ENCODE peak calls at places on chromosomes 6 and 20, in six cellular contexts. L, B, Z, E, P and H are unnamed samples.

GRCh38 chr6:75991941-75992340 is 80.5 kb downstream of the IMPG1 start:
- DNase-seq in E (no peak), P (no peak), B (no peak), Z (peak; percentile 20), L (no peak), H (no peak)

GRCh38 chr6:116616757-116617093 is 446 bp downstream of the RSPH4A start:
- DNase-seq in L (peak; percentile 7), P (peak; percentile 13), B (no peak), E (no peak), Z (peak; percentile 49), H (no peak)

GRCh38 chr6:52416629-52417151 is 3.5 kb upstream of the EFHC1 start:
- DNase-seq in L (peak; percentile 46), B (peak; percentile 25), E (peak; percentile 63), P (peak; percentile 26), Z (peak; percentile 77), H (no peak)

GRCh38 chr20:19735446-19735845 is 22.6 kb upstream of the RIN2 start:
- DNase-seq in Z (no peak), L (no peak), B (no peak), E (peak; percentile 95), P (peak; percentile 71), H (no peak)

GRCh38 chr6:131840441-131840840 is 32.6 kb downstream of the ENPP1 start:
- DNase-seq in P (no peak), E (no peak), L (no peak), Z (no peak), B (no peak), H (no peak)

GRCh38 chr20:9270831-9271230 is 201.9 kb downstream of the PLCB4 start:
- DNase-seq in Z (no peak), B (no peak), P (no peak), E (no peak), L (no peak), H (no peak)

GRCh38 chr20:36467076-36467999 is 74.0 kb upstream of the MYL9 start:
- DNase-seq in B (peak; percentile 13), Z (no peak), E (peak; percentile 70), L (peak; percentile 56), P (peak; percentile 63), H (no peak)

GRCh38 chr6:111585241-111585968 is 20.3 kb downstream of the TRAF3IP2 start:
- DNase-seq in P (no peak), B (no peak), Z (no peak), E (no peak), L (no peak), H (no peak)

GRCh38 chr6:11944111-11944510 is 68.0 kb upstream of the HIVEP1 start:
- DNase-seq in P (no peak), E (no peak), B (no peak), Z (no peak), L (no peak), H (no peak)

GRCh38 chr20:18031888-18032509 is 25.7 kb downstream of the OVOL2 start:
- DNase-seq in P (no peak), B (no peak), L (no peak), Z (no peak), E (no peak), H (no peak)

GRCh38 chr6:165762876-165763275 is 99.8 kb upstream of the PDE10A start:
- DNase-seq in L (no peak), P (no peak), B (no peak), E (no peak), Z (no peak), H (no peak)

GRCh38 chr6:11276911-11277274 is 44.4 kb upstream of the NEDD9 start:
- DNase-seq in L (no peak), Z (no peak), P (no peak), E (no peak), B (no peak), H (no peak)

GRCh38 chr20:24507182-24507853 is 37.9 kb downstream of the SYNDIG1 start:
- DNase-seq in E (peak; percentile 85), P (no peak), L (no peak), Z (no peak), B (no peak), H (no peak)

GRCh38 chr6:20629509-20629908 is 95.3 kb downstream of the CDKAL1 start:
- DNase-seq in L (no peak), P (no peak), B (no peak), E (no peak), Z (peak; percentile 22), H (no peak)

GRCh38 chr6:11386726-11387125 is 150.8 kb upstream of the TMEM170B start:
- DNase-seq in Z (no peak), B (no peak), P (no peak), E (no peak), L (no peak), H (no peak)

GRCh38 chr6:83092756-83093399 is 25.4 kb downstream of the DOP1A start:
- DNase-seq in Z (no peak), B (no peak), L (no peak), E (peak; percentile 42), P (no peak), H (no peak)

GRCh38 chr6:111872521-111873177 is 603 bp downstream of the FYN start:
- DNase-seq in E (no peak), Z (no peak), B (peak; percentile 69), P (peak; percentile 43), L (peak; percentile 73), H (no peak)

GRCh38 chr6:134519456-134519855 is 201.5 kb upstream of the SGK1 start:
- DNase-seq in P (peak; percentile 46), B (no peak), L (peak; percentile 44), E (no peak), Z (no peak), H (no peak)

DNA sequence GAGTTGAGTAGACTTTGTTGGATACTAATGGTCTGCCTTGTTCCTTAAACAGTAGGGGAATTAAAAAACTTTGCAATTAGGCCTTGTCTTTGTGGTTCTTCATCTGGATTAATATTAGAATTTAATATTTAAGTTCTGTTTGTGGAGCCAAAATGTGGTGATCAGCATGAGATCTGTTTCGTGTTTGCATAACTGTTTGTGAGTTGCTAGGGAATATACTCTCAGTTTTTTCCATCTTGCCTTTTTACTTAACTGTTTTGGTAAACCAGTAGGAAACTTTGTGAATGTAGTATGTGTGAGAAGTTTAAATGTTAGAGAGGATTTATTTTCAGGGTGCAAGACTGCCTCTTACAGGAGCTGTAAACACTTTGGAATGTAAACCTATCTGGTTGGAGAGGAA is 35.6 kb downstream of the LRRC1 start:
- DNase-seq in L (no peak), P (no peak), Z (no peak), E (no peak), B (no peak), H (no peak)
- H3K4me1 ChIP-seq in L (no peaks in the 10 kb centered on the region), P (no peaks in the 10 kb centered on the region), Z (peaks cover 25% of the 10 kb centered on the region), E (peaks cover 52% of the 10 kb centered on the region), B (no peaks in the 10 kb centered on the region), H (no peaks in the 10 kb centered on the region)

GRCh38 chr20:58667975-58668374 is 16.9 kb downstream of the STX16 start:
- DNase-seq in Z (no peak), B (no peak), L (no peak), E (no peak), P (no peak), H (no peak)
- H3K36me3 ChIP-seq in Z (peaks cover 4% of the 10 kb centered on the region), B (peaks cover 46% of the 10 kb centered on the region), L (peaks cover 27% of the 10 kb centered on the region), E (peaks cover 15% of the 10 kb centered on the region), P (peaks cover 90% of the 10 kb centered on the region), H (peaks cover 66% of the 10 kb centered on the region)

DNA sequence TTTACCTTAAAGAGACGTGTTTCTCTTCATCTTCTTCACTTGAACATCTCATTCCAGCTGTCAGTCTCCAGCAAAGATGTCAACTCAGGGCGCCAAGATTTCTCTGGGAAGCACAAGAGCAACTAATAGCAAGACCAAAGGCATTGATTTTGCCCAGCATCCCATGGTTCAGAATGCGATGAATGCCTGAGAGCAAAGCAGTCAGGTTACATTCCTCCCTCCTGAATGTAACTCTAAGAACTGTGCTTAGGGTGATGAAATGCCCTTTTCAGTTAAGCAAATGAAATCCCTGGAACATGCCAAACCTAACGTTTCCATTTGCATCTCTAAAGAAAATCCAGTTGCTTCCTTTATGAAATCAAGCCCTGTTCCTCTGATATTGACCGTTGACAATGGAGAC is 224.0 kb upstream of the PLN start:
- DNase-seq in Z (peak; percentile 74), E (peak; percentile 49), P (no peak), L (no peak), B (no peak), H (peak; percentile 6)
- H3K4me1 ChIP-seq in Z (peaks cover 6% of the 10 kb centered on the region), E (no peaks in the 10 kb centered on the region), P (no peaks in the 10 kb centered on the region), L (no peaks in the 10 kb centered on the region), B (no peaks in the 10 kb centered on the region), H (no peaks in the 10 kb centered on the region)

DNA sequence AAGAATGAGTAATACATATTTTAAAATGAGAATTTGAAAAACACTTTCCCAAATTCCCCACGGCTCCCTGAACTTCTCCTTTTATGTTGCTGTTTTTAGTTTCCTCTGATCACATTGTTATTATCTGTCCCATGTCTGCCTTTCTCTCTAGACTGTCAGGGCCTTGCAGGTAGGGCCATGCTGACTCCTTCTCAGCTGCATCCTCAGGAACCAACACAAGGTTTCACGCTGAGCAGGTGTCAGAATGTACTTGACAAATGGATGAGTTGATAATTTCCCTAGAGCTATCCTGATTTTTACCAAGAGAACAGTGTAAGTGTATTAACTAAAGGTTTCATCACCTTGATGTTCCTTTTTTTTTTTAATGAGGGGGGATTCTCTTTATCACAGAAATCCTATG is 337.8 kb downstream of the SYNE1 start:
- DNase-seq in Z (peak; percentile 22), P (no peak), E (no peak), L (no peak), B (no peak), H (no peak)
- H3K36me3 ChIP-seq in Z (no peaks in the 10 kb centered on the region), P (peaks cover 69% of the 10 kb centered on the region), E (no peaks in the 10 kb centered on the region), L (no peaks in the 10 kb centered on the region), B (peaks cover 8% of the 10 kb centered on the region), H (no peaks in the 10 kb centered on the region)

DNA sequence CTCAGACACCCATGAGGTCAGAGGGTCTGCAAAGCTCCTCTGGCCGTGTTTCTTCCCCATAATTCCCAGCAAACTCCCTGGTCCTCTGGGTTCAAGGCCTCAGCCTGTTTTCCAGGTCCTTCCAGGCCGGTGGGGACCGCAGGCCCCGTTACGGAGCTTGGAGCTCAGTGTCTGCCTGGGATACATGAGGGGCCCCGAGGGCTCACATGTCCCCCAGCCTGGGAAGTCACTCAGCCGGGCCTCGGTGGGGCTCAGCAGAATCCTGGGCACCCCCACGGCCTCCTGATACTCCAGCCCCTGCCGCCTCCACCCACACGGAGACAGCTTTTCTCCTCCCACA is 3.4 kb upstream of the SULF2 start:
- DNase-seq in P (no peak), L (no peak), E (no peak), B (no peak), Z (no peak), H (no peak)
- H3K4me1 ChIP-seq in P (no peaks in the 10 kb centered on the region), L (peaks cover 13% of the 10 kb centered on the region), E (peaks cover 54% of the 10 kb centered on the region), B (peaks cover 12% of the 10 kb centered on the region), Z (peaks cover 11% of the 10 kb centered on the region), H (peaks cover 4% of the 10 kb centered on the region)

DNA sequence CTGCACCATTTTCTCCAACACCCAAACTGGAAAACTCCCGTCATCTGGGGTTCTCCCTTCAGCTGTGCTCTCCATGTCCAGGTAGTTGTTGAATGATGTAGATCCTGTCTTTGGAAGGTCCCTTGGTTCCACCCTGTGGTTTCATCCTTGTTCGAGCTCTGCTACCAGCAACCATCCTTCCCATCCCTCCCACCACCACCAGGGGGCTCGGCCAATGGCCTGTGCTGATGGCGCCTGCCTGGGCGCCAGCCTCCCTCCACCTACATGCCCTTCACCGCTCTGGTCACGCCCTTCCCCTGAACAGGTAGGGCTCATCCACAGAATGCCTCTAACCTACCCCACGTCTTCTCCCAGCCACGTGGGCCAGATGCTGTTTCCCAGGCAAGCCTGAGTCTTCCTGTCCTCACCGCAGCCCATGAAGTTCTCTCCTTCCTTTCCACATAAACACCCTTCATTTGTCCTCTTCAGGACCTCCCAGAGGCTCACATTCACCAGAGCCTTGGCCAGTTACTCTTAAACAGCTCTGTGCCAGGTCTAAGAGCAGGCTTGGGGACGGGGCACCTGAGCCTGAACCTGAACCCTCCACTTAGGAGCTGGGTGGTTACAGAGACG is 75.1 kb upstream of the DUSP22 start:
- DNase-seq in L (peak; percentile 41), E (no peak), P (no peak), Z (peak; percentile 84), B (no peak), H (peak; percentile 20)
- H3K36me3 ChIP-seq in L (no peaks in the 10 kb centered on the region), E (no peaks in the 10 kb centered on the region), P (no peaks in the 10 kb centered on the region), Z (no peaks in the 10 kb centered on the region), B (no peaks in the 10 kb centered on the region), H (no peaks in the 10 kb centered on the region)